ENCODE peak calls at places on chromosomes 12 and 14, in eight cellular contexts. T is CD4-positive, alpha-beta T cell; N is MCF 10A; F is endothelial cell of umbilical vein; E is gastrocnemius medialis; Z is omental fat pad; P is AG10803; I is coronary artery. O is an unnamed sample.

GRCh38 chr14:104355949-104356737 is 217.8 kb downstream of the KIF26A start:
- DNase-seq in T (no peak), F (no peak), N (no peak), I (peak; percentile 65), Z (no peak), E (no peak), P (no peak), O (no peak)

GRCh38 chr14:77589099-77589498 is 27.3 kb downstream of the SPTLC2 start:
- DNase-seq in P (no peak), F (peak; percentile 84), T (no peak), Z (no peak), N (no peak), E (no peak), I (no peak), O (no peak)

GRCh38 chr14:84323963-84324362 is 1206.0 kb upstream of the FLRT2 start:
- DNase-seq in P (no peak), F (peak; percentile 57), I (no peak), Z (no peak), E (no peak), T (no peak), N (peak; percentile 15), O (no peak)

GRCh38 chr12:15978431-15978950 is 67.4 kb downstream of the DERA start:
- DNase-seq in Z (no peak), T (no peak), N (no peak), E (no peak), P (peak; percentile 57), F (peak; percentile 92), I (no peak), O (no peak)

GRCh38 chr12:51632598-51632997 is 41.6 kb downstream of the SCN8A start:
- DNase-seq in I (no peak), P (no peak), F (no peak), T (no peak), N (no peak), Z (no peak), E (no peak), O (no peak)

GRCh38 chr12:78863482-78864427 is 819 bp upstream of the SYT1 start:
- DNase-seq in T (no peak), I (no peak), P (peak; percentile 6), E (no peak), Z (peak; percentile 23), N (peak; percentile 72), F (peak; percentile 66), O (peak; percentile 62)

GRCh38 chr14:68427550-68427890 is 365.3 kb downstream of the ZFP36L1 start:
- DNase-seq in N (no peak), F (no peak), T (no peak), I (no peak), Z (no peak), P (no peak), E (no peak), O (no peak)

GRCh38 chr14:41986726-41987125 is 380.1 kb downstream of the LRFN5 start:
- DNase-seq in N (peak; percentile 42), F (no peak), P (no peak), T (no peak), E (no peak), Z (no peak), I (no peak), O (no peak)

GRCh38 chr14:61528591-61529021 is 166.7 kb upstream of the HIF1A start:
- DNase-seq in N (peak; percentile 63), T (no peak), Z (no peak), I (no peak), P (peak; percentile 90), F (no peak), E (no peak), O (no peak)

GRCh38 chr12:127559349-127560040 is 707.5 kb upstream of the TMEM132C start:
- DNase-seq in F (peak; percentile 1), P (peak; percentile 98), T (no peak), E (no peak), Z (no peak), N (peak; percentile 83), I (no peak), O (peak; percentile 29)

GRCh38 chr12:87952850-87953249 is 76.4 kb downstream of the C12orf50 start:
- DNase-seq in T (no peak), P (no peak), F (no peak), E (no peak), I (no peak), Z (no peak), N (no peak), O (peak; percentile 5)

GRCh38 chr12:28415755-28416154 is 225.5 kb downstream of the CCDC91 start:
- DNase-seq in T (no peak), P (peak; percentile 90), Z (no peak), N (peak; percentile 5), I (no peak), E (no peak), F (peak; percentile 15), O (no peak)

GRCh38 chr12:57474430-57474829 is 5.2 kb downstream of the ARHGAP9 start:
- DNase-seq in P (no peak), F (no peak), I (no peak), Z (no peak), T (no peak), N (no peak), E (no peak), O (no peak)

GRCh38 chr12:16606201-16606849 is 363 bp upstream of the LMO3 start:
- DNase-seq in N (peak; percentile 35), F (peak; percentile 42), I (no peak), P (peak; percentile 8), T (no peak), Z (no peak), E (no peak), O (peak; percentile 55)

GRCh38 chr12:124993568-124994434 is at the start of gene BRI3BP:
- DNase-seq in E (no peak), Z (no peak), N (peak; percentile 50), I (no peak), T (peak; percentile 81), P (peak; percentile 33), F (peak; percentile 36), O (peak; percentile 71)

GRCh38 chr12:13093850-13094225 is 9.6 kb downstream of the GSG1 start:
- DNase-seq in F (peak; percentile 29), N (no peak), Z (no peak), T (no peak), I (no peak), E (no peak), P (no peak), O (no peak)

GRCh38 chr14:98227000-98227726 is 1044.8 kb downstream of the BCL11B start:
- DNase-seq in N (no peak), E (no peak), I (no peak), P (no peak), T (no peak), F (no peak), Z (no peak), O (no peak)

GRCh38 chr14:68807148-68807600 is 14.3 kb upstream of the ZFP36L1 start:
- DNase-seq in T (peak; percentile 16), E (no peak), I (peak; percentile 80), F (peak; percentile 95), N (peak; percentile 65), Z (no peak), P (peak; percentile 89), O (no peak)

GRCh38 chr12:85278598-85279448 is 1.2 kb upstream of the ALX1 start:
- DNase-seq in Z (no peak), P (no peak), I (no peak), E (no peak), N (no peak), F (no peak), T (no peak), O (peak; percentile 13)

GRCh38 chr12:64571346-64571745 is 38.9 kb upstream of the RASSF3 start:
- DNase-seq in E (no peak), N (no peak), I (no peak), P (no peak), F (no peak), Z (no peak), T (peak; percentile 4), O (no peak)

GRCh38 chr14:105486974-105487448 is 325 bp downstream of the CRIP1 start:
- DNase-seq in Z (no peak), E (peak; percentile 57), P (peak; percentile 40), I (peak; percentile 95), T (peak; percentile 71), N (no peak), F (no peak), O (peak; percentile 59)

GRCh38 chr14:105484069-105484996 is 2.4 kb upstream of the CRIP1 start:
- DNase-seq in N (no peak), T (peak; percentile 79), I (peak; percentile 96), Z (no peak), P (peak; percentile 76), E (no peak), F (peak; percentile 28), O (no peak)

GRCh38 chr14:105486333-105486973 is at the start of gene CRIP1:
- DNase-seq in N (no peak), F (no peak), I (no peak), T (no peak), Z (no peak), E (no peak), P (no peak), O (no peak)

GRCh38 chr14:105484997-105485393 is 1.7 kb upstream of the CRIP1 start:
- DNase-seq in E (no peak), I (no peak), F (no peak), P (no peak), T (no peak), Z (no peak), N (no peak), O (no peak)

DNA sequence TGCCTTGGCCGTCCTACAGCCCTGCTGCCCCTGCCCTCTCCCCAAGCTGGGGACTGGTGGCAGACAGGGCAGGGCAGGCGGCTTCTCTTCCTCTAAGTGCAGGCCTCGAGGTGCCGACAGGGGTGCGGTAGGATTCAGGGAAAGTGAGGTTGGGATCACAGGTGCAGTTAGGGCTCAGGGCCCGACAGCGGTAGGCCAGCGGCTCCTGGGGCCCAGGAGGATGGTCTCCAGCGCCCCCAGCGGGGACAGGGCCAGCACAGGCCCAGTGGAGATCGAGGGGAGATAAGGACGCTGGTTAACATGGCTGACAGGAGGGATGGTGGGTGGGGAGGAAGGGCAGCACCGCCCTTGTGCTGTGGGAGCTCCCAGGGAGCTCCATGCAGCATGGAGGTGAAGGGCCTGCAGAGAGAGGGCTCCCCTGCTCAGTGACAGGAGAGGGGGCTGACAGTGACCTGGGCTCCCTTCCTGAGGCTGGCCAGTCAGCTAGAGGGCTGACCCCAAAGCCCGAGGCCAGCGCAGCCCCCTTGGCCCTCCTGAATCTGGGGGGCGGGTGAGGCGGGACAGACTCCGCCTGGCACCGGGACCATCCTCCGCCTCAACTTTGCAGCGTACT is 860 bp upstream of the CRIP1 start:
- DNase-seq in N (no peak), F (peak; percentile 33), Z (no peak), E (no peak), P (no peak), T (peak; percentile 53), I (no peak), O (peak; percentile 76)
- TF ChIP-seq CTCF in N (no peak), F (peak; percentile 80), Z (no peak), E (no peak), P (no peak), T (no peak), I (no peak), O (peak; percentile 62)

GRCh38 chr12:48924617-48925217 is 575 bp downstream of the FKBP11 start:
- DNase-seq in I (no peak), Z (no peak), T (peak; percentile 80), N (no peak), E (peak; percentile 26), F (peak; percentile 78), P (peak; percentile 31), O (peak; percentile 61)
- TF ChIP-seq CTCF in I (peak; percentile 15), Z (no peak), T (peak; percentile 75), N (no peak), E (no peak), F (peak; percentile 72), P (peak; percentile 51), O (peak; percentile 51)

GRCh38 chr12:66035289-66035961 is 95.1 kb downstream of the LLPH start:
- DNase-seq in F (peak; percentile 71), I (no peak), T (no peak), N (peak; percentile 68), Z (no peak), E (no peak), P (peak; percentile 60), O (no peak)
- TF ChIP-seq CTCF in F (peak; percentile 26), I (no peak), T (no peak), N (peak; percentile 51), Z (no peak), E (no peak), P (peak; percentile 63), O (no peak)

GRCh38 chr12:93982847-93983315 is 165.5 kb upstream of the PLXNC1 start:
- DNase-seq in Z (no peak), I (no peak), T (no peak), E (no peak), F (no peak), P (peak; percentile 61), N (peak; percentile 54), O (no peak)
- TF ChIP-seq CTCF in Z (no peak), I (no peak), T (no peak), E (no peak), F (no peak), P (no peak), N (no peak), O (no peak)